ENCODE peak calls at places on chromosomes 12 and 14, in four cellular contexts. V, O, C and Z are unnamed samples.

GRCh38 chr14:49970474-49971147 is 77.7 kb downstream of the ARF6 start:
- DNase-seq in C (peak), O (no peak), V (no peak), Z (no peak)

GRCh38 chr14:100045687-100046344 is 19.4 kb upstream of the EVL start:
- DNase-seq in C (peak), V (no peak), O (no peak), Z (no peak)

GRCh38 chr12:5096241-5096880 is 52.7 kb downstream of the KCNA5 start:
- DNase-seq in V (no peak), O (no peak), C (peak), Z (no peak)

GRCh38 chr14:79179985-79180384 is 1009.8 kb downstream of the NRXN3 start:
- DNase-seq in C (no peak), O (no peak), V (no peak), Z (no peak)

GRCh38 chr14:69880051-69880487 is 853 bp downstream of the SMOC1 start:
- DNase-seq in C (peak), O (no peak), V (no peak), Z (no peak)

GRCh38 chr14:45650754-45651153 is 397.8 kb upstream of the MIS18BP1 start:
- DNase-seq in V (no peak), C (no peak), O (no peak), Z (no peak)

GRCh38 chr12:6788972-6789905 is at the start of gene CD4:
- DNase-seq in C (no peak), V (no peak), O (peak), Z (peak)

GRCh38 chr14:104696671-104697316 is 7.4 kb downstream of the INF2 start:
- DNase-seq in V (no peak), C (no peak), O (no peak), Z (no peak)

GRCh38 chr12:52805000-52805399 is 8.9 kb downstream of the KRT4 start:
- DNase-seq in C (no peak), V (no peak), O (no peak), Z (no peak)

GRCh38 chr14:26995301-26995700 is 397.5 kb upstream of the NOVA1 start:
- DNase-seq in C (no peak), V (no peak), O (no peak), Z (no peak)

GRCh38 chr14:89723930-89724915 is 230.3 kb downstream of the EFCAB11 start:
- DNase-seq in C (peak), V (no peak), O (no peak), Z (no peak)